ENCODE peak calls at places on chromosome 18, in ten cellular contexts. One of them, this sample, is unnamed.

GRCh38 chr18:6406075-6406909 is 8.4 kb downstream of the L3MBTL4 start:
- DNase-seq in OCI-M1: peak
- DNase-seq in H54: no peak
- DNase-seq in NCI-H1105 treated with DMSO at 0.1 percent for 48 hours: no peak
- DNase-seq in fibroblast of villous mesenchyme: peak
- DNase-seq in NCI-H446: no peak
- DNase-seq in A549: no peak
- DNase-seq in epithelial cell of esophagus: peak
- DNase-seq in stromal cell of bone marrow: peak
- DNase-seq in substantia nigra: no peak
- DNase-seq in this sample: no peak

GRCh38 chr18:63082661-63083531 is 236.7 kb downstream of the BCL2 start:
- DNase-seq in OCI-M1: no peak
- DNase-seq in H54: no peak
- DNase-seq in NCI-H1105 treated with DMSO at 0.1 percent for 48 hours: no peak
- DNase-seq in fibroblast of villous mesenchyme: peak
- DNase-seq in NCI-H446: no peak
- DNase-seq in A549: no peak
- DNase-seq in epithelial cell of esophagus: peak
- DNase-seq in stromal cell of bone marrow: no peak
- DNase-seq in substantia nigra: no peak
- DNase-seq in this sample: no peak

GRCh38 chr18:68428026-68428425 is 286.9 kb downstream of the TMX3 start:
- DNase-seq in OCI-M1: no peak
- DNase-seq in H54: no peak
- DNase-seq in NCI-H1105 treated with DMSO at 0.1 percent for 48 hours: peak
- DNase-seq in fibroblast of villous mesenchyme: peak
- DNase-seq in NCI-H446: peak
- DNase-seq in A549: no peak
- DNase-seq in epithelial cell of esophagus: peak
- DNase-seq in stromal cell of bone marrow: peak
- DNase-seq in substantia nigra: no peak
- DNase-seq in this sample: peak

GRCh38 chr18:68060871-68061270 is 544.4 kb upstream of the DSEL start:
- DNase-seq in OCI-M1: peak
- DNase-seq in H54: no peak
- DNase-seq in NCI-H1105 treated with DMSO at 0.1 percent for 48 hours: no peak
- DNase-seq in fibroblast of villous mesenchyme: no peak
- DNase-seq in NCI-H446: no peak
- DNase-seq in A549: no peak
- DNase-seq in epithelial cell of esophagus: no peak
- DNase-seq in stromal cell of bone marrow: no peak
- DNase-seq in substantia nigra: no peak
- DNase-seq in this sample: no peak

GRCh38 chr18:48589797-48590519 is 51.1 kb downstream of the CTIF start:
- DNase-seq in OCI-M1: no peak
- DNase-seq in H54: peak
- DNase-seq in NCI-H1105 treated with DMSO at 0.1 percent for 48 hours: no peak
- DNase-seq in fibroblast of villous mesenchyme: no peak
- DNase-seq in NCI-H446: no peak
- DNase-seq in A549: no peak
- DNase-seq in epithelial cell of esophagus: no peak
- DNase-seq in stromal cell of bone marrow: no peak
- DNase-seq in substantia nigra: peak
- DNase-seq in this sample: no peak

GRCh38 chr18:71105078-71105819 is 816.4 kb downstream of the SOCS6 start:
- DNase-seq in OCI-M1: peak
- DNase-seq in H54: no peak
- DNase-seq in NCI-H1105 treated with DMSO at 0.1 percent for 48 hours: no peak
- DNase-seq in fibroblast of villous mesenchyme: no peak
- DNase-seq in NCI-H446: no peak
- DNase-seq in A549: no peak
- DNase-seq in epithelial cell of esophagus: no peak
- DNase-seq in stromal cell of bone marrow: peak
- DNase-seq in substantia nigra: no peak
- DNase-seq in this sample: no peak

GRCh38 chr18:13284330-13285027 is 65.9 kb downstream of the LDLRAD4 start:
- DNase-seq in OCI-M1: no peak
- DNase-seq in H54: no peak
- DNase-seq in NCI-H1105 treated with DMSO at 0.1 percent for 48 hours: no peak
- DNase-seq in fibroblast of villous mesenchyme: no peak
- DNase-seq in NCI-H446: no peak
- DNase-seq in A549: no peak
- DNase-seq in epithelial cell of esophagus: no peak
- DNase-seq in stromal cell of bone marrow: no peak
- DNase-seq in substantia nigra: no peak
- DNase-seq in this sample: no peak

GRCh38 chr18:24764766-24765165 is 304.3 kb downstream of the HRH4 start:
- DNase-seq in OCI-M1: no peak
- DNase-seq in H54: no peak
- DNase-seq in NCI-H1105 treated with DMSO at 0.1 percent for 48 hours: no peak
- DNase-seq in fibroblast of villous mesenchyme: no peak
- DNase-seq in NCI-H446: no peak
- DNase-seq in A549: no peak
- DNase-seq in epithelial cell of esophagus: no peak
- DNase-seq in stromal cell of bone marrow: peak
- DNase-seq in substantia nigra: no peak
- DNase-seq in this sample: no peak

GRCh38 chr18:27428120-27428519 is 243.0 kb upstream of the CHST9 start:
- DNase-seq in OCI-M1: no peak
- DNase-seq in H54: no peak
- DNase-seq in NCI-H1105 treated with DMSO at 0.1 percent for 48 hours: no peak
- DNase-seq in fibroblast of villous mesenchyme: no peak
- DNase-seq in NCI-H446: no peak
- DNase-seq in A549: no peak
- DNase-seq in epithelial cell of esophagus: peak
- DNase-seq in stromal cell of bone marrow: no peak
- DNase-seq in substantia nigra: no peak
- DNase-seq in this sample: no peak

GRCh38 chr18:72086421-72086820 is 457.7 kb downstream of the CBLN2 start:
- DNase-seq in OCI-M1: peak
- DNase-seq in H54: no peak
- DNase-seq in NCI-H1105 treated with DMSO at 0.1 percent for 48 hours: peak
- DNase-seq in fibroblast of villous mesenchyme: peak
- DNase-seq in NCI-H446: no peak
- DNase-seq in A549: peak
- DNase-seq in epithelial cell of esophagus: peak
- DNase-seq in stromal cell of bone marrow: no peak
- DNase-seq in substantia nigra: no peak
- DNase-seq in this sample: peak

GRCh38 chr18:69484699-69485396 is 84.2 kb downstream of the DOK6 start:
- DNase-seq in OCI-M1: peak
- DNase-seq in H54: no peak
- DNase-seq in NCI-H1105 treated with DMSO at 0.1 percent for 48 hours: no peak
- DNase-seq in fibroblast of villous mesenchyme: peak
- DNase-seq in NCI-H446: no peak
- DNase-seq in A549: peak
- DNase-seq in epithelial cell of esophagus: peak
- DNase-seq in stromal cell of bone marrow: peak
- DNase-seq in substantia nigra: no peak
- DNase-seq in this sample: peak

GRCh38 chr18:27750014-27750413 is 426.9 kb downstream of the CDH2 start:
- DNase-seq in OCI-M1: peak
- DNase-seq in H54: peak
- DNase-seq in NCI-H1105 treated with DMSO at 0.1 percent for 48 hours: peak
- DNase-seq in fibroblast of villous mesenchyme: peak
- DNase-seq in NCI-H446: peak
- DNase-seq in A549: peak
- DNase-seq in epithelial cell of esophagus: peak
- DNase-seq in stromal cell of bone marrow: peak
- DNase-seq in substantia nigra: peak
- DNase-seq in this sample: peak

GRCh38 chr18:71919211-71919610 is 624.9 kb downstream of the CBLN2 start:
- DNase-seq in OCI-M1: no peak
- DNase-seq in H54: no peak
- DNase-seq in NCI-H1105 treated with DMSO at 0.1 percent for 48 hours: no peak
- DNase-seq in fibroblast of villous mesenchyme: no peak
- DNase-seq in NCI-H446: no peak
- DNase-seq in A549: no peak
- DNase-seq in epithelial cell of esophagus: no peak
- DNase-seq in stromal cell of bone marrow: no peak
- DNase-seq in substantia nigra: no peak
- DNase-seq in this sample: no peak

GRCh38 chr18:8426401-8426800 is 182.8 kb upstream of the RAB12 start:
- DNase-seq in OCI-M1: peak
- DNase-seq in H54: no peak
- DNase-seq in NCI-H1105 treated with DMSO at 0.1 percent for 48 hours: no peak
- DNase-seq in fibroblast of villous mesenchyme: no peak
- DNase-seq in NCI-H446: no peak
- DNase-seq in A549: peak
- DNase-seq in epithelial cell of esophagus: no peak
- DNase-seq in stromal cell of bone marrow: no peak
- DNase-seq in substantia nigra: no peak
- DNase-seq in this sample: no peak

GRCh38 chr18:33440384-33441043 is at the start of gene CCDC178:
- DNase-seq in OCI-M1: no peak
- DNase-seq in H54: no peak
- DNase-seq in NCI-H1105 treated with DMSO at 0.1 percent for 48 hours: peak
- DNase-seq in fibroblast of villous mesenchyme: no peak
- DNase-seq in NCI-H446: no peak
- DNase-seq in A549: no peak
- DNase-seq in epithelial cell of esophagus: no peak
- DNase-seq in stromal cell of bone marrow: no peak
- DNase-seq in substantia nigra: no peak
- DNase-seq in this sample: no peak

GRCh38 chr18:6959110-6959509 is 158.5 kb downstream of the LAMA1 start:
- DNase-seq in OCI-M1: no peak
- DNase-seq in H54: no peak
- DNase-seq in NCI-H1105 treated with DMSO at 0.1 percent for 48 hours: no peak
- DNase-seq in fibroblast of villous mesenchyme: no peak
- DNase-seq in NCI-H446: no peak
- DNase-seq in A549: no peak
- DNase-seq in epithelial cell of esophagus: no peak
- DNase-seq in stromal cell of bone marrow: no peak
- DNase-seq in substantia nigra: no peak
- DNase-seq in this sample: no peak

GRCh38 chr18:61893304-61893970 is 630 bp upstream of the RNF152 start:
- DNase-seq in OCI-M1: no peak
- DNase-seq in H54: peak
- DNase-seq in NCI-H1105 treated with DMSO at 0.1 percent for 48 hours: peak
- DNase-seq in fibroblast of villous mesenchyme: peak
- DNase-seq in NCI-H446: no peak
- DNase-seq in A549: no peak
- DNase-seq in epithelial cell of esophagus: peak
- DNase-seq in stromal cell of bone marrow: no peak
- DNase-seq in substantia nigra: peak
- DNase-seq in this sample: no peak

GRCh38 chr18:70181015-70181414 is 24.5 kb downstream of the RTTN start:
- DNase-seq in OCI-M1: no peak
- DNase-seq in H54: peak
- DNase-seq in NCI-H1105 treated with DMSO at 0.1 percent for 48 hours: no peak
- DNase-seq in fibroblast of villous mesenchyme: peak
- DNase-seq in NCI-H446: no peak
- DNase-seq in A549: peak
- DNase-seq in epithelial cell of esophagus: peak
- DNase-seq in stromal cell of bone marrow: no peak
- DNase-seq in substantia nigra: no peak
- DNase-seq in this sample: peak

GRCh38 chr18:49613141-49613641 is 51.3 kb downstream of the LIPG start:
- DNase-seq in OCI-M1: no peak
- DNase-seq in H54: no peak
- DNase-seq in NCI-H1105 treated with DMSO at 0.1 percent for 48 hours: no peak
- DNase-seq in fibroblast of villous mesenchyme: no peak
- DNase-seq in NCI-H446: no peak
- DNase-seq in A549: no peak
- DNase-seq in epithelial cell of esophagus: no peak
- DNase-seq in stromal cell of bone marrow: no peak
- DNase-seq in substantia nigra: no peak
- DNase-seq in this sample: peak

GRCh38 chr18:72107647-72108046 is 436.5 kb downstream of the CBLN2 start:
- DNase-seq in OCI-M1: peak
- DNase-seq in H54: no peak
- DNase-seq in NCI-H1105 treated with DMSO at 0.1 percent for 48 hours: no peak
- DNase-seq in fibroblast of villous mesenchyme: no peak
- DNase-seq in NCI-H446: no peak
- DNase-seq in A549: peak
- DNase-seq in epithelial cell of esophagus: peak
- DNase-seq in stromal cell of bone marrow: no peak
- DNase-seq in substantia nigra: no peak
- DNase-seq in this sample: peak

GRCh38 chr18:41036346-41036745 is 918.7 kb upstream of the PIK3C3 start:
- DNase-seq in OCI-M1: no peak
- DNase-seq in H54: no peak
- DNase-seq in NCI-H1105 treated with DMSO at 0.1 percent for 48 hours: no peak
- DNase-seq in fibroblast of villous mesenchyme: no peak
- DNase-seq in NCI-H446: no peak
- DNase-seq in A549: no peak
- DNase-seq in epithelial cell of esophagus: no peak
- DNase-seq in stromal cell of bone marrow: no peak
- DNase-seq in substantia nigra: no peak
- DNase-seq in this sample: no peak

GRCh38 chr18:79881695-79882094 is 69.8 kb downstream of the SLC66A2 start:
- DNase-seq in OCI-M1: no peak
- DNase-seq in H54: no peak
- DNase-seq in NCI-H1105 treated with DMSO at 0.1 percent for 48 hours: no peak
- DNase-seq in fibroblast of villous mesenchyme: no peak
- DNase-seq in NCI-H446: no peak
- DNase-seq in A549: no peak
- DNase-seq in epithelial cell of esophagus: no peak
- DNase-seq in stromal cell of bone marrow: no peak
- DNase-seq in substantia nigra: no peak
- DNase-seq in this sample: no peak

GRCh38 chr18:72542993-72543361 is 1.2 kb downstream of the CBLN2 start:
- DNase-seq in OCI-M1: no peak
- DNase-seq in H54: no peak
- DNase-seq in NCI-H1105 treated with DMSO at 0.1 percent for 48 hours: peak
- DNase-seq in fibroblast of villous mesenchyme: no peak
- DNase-seq in NCI-H446: no peak
- DNase-seq in A549: no peak
- DNase-seq in epithelial cell of esophagus: peak
- DNase-seq in stromal cell of bone marrow: no peak
- DNase-seq in substantia nigra: no peak
- DNase-seq in this sample: no peak

GRCh38 chr18:49304746-49305145 is 155.7 kb downstream of the DYM start:
- DNase-seq in OCI-M1: no peak
- DNase-seq in H54: no peak
- DNase-seq in NCI-H1105 treated with DMSO at 0.1 percent for 48 hours: no peak
- DNase-seq in fibroblast of villous mesenchyme: no peak
- DNase-seq in NCI-H446: no peak
- DNase-seq in A549: no peak
- DNase-seq in epithelial cell of esophagus: no peak
- DNase-seq in stromal cell of bone marrow: no peak
- DNase-seq in substantia nigra: no peak
- DNase-seq in this sample: no peak

GRCh38 chr18:42290318-42291307 is 335.6 kb downstream of the PIK3C3 start:
- DNase-seq in OCI-M1: no peak
- DNase-seq in H54: no peak
- DNase-seq in NCI-H1105 treated with DMSO at 0.1 percent for 48 hours: peak
- DNase-seq in fibroblast of villous mesenchyme: no peak
- DNase-seq in NCI-H446: peak
- DNase-seq in A549: no peak
- DNase-seq in epithelial cell of esophagus: no peak
- DNase-seq in stromal cell of bone marrow: no peak
- DNase-seq in substantia nigra: no peak
- DNase-seq in this sample: no peak

GRCh38 chr18:78506031-78506461 is 473.6 kb upstream of the SALL3 start:
- DNase-seq in OCI-M1: no peak
- DNase-seq in H54: no peak
- DNase-seq in NCI-H1105 treated with DMSO at 0.1 percent for 48 hours: no peak
- DNase-seq in fibroblast of villous mesenchyme: no peak
- DNase-seq in NCI-H446: no peak
- DNase-seq in A549: no peak
- DNase-seq in epithelial cell of esophagus: no peak
- DNase-seq in stromal cell of bone marrow: no peak
- DNase-seq in substantia nigra: peak
- DNase-seq in this sample: peak

GRCh38 chr18:65091737-65092329 is 659.0 kb upstream of the CDH7 start:
- DNase-seq in OCI-M1: peak
- DNase-seq in H54: no peak
- DNase-seq in NCI-H1105 treated with DMSO at 0.1 percent for 48 hours: peak
- DNase-seq in fibroblast of villous mesenchyme: peak
- DNase-seq in NCI-H446: peak
- DNase-seq in A549: peak
- DNase-seq in epithelial cell of esophagus: peak
- DNase-seq in stromal cell of bone marrow: no peak
- DNase-seq in substantia nigra: no peak
- DNase-seq in this sample: peak

GRCh38 chr18:79792096-79792987 is 5.4 kb upstream of the KCNG2 start:
- DNase-seq in OCI-M1: peak
- DNase-seq in H54: no peak
- DNase-seq in NCI-H1105 treated with DMSO at 0.1 percent for 48 hours: no peak
- DNase-seq in fibroblast of villous mesenchyme: no peak
- DNase-seq in NCI-H446: no peak
- DNase-seq in A549: no peak
- DNase-seq in epithelial cell of esophagus: no peak
- DNase-seq in stromal cell of bone marrow: no peak
- DNase-seq in substantia nigra: no peak
- DNase-seq in this sample: no peak